ENCODE peak calls at places on chromosomes 1 and 21, in five cellular contexts. V, Y, E, B and J are unnamed samples.

GRCh38 chr1:17207966-17208418 is 3.1 kb downstream of the PADI1 start:
- DNase-seq in V (no peak), Y (peak; percentile 79), E (peak; percentile 60), B (peak; percentile 92), J (peak; percentile 75)

GRCh38 chr1:158203693-158204457 is 23.2 kb downstream of the CD1D start:
- DNase-seq in V (peak; percentile 76), Y (peak; percentile 82), E (peak; percentile 49), B (peak; percentile 72), J (peak; percentile 73)

GRCh38 chr1:5640845-5641244 is 351.4 kb downstream of the NPHP4 start:
- DNase-seq in V (peak; percentile 39), Y (no peak), E (peak; percentile 9), B (peak; percentile 10), J (no peak)

GRCh38 chr21:32423320-32423719 is 10.8 kb downstream of the EVA1C start:
- DNase-seq in V (no peak), Y (peak; percentile 88), E (no peak), B (peak; percentile 77), J (peak; percentile 95)

GRCh38 chr1:16013908-16014258 is 4.0 kb downstream of the HSPB7 start:
- DNase-seq in V (no peak), Y (no peak), E (no peak), B (no peak), J (no peak)

GRCh38 chr1:209527372-209527771 is 56.1 kb upstream of the CAMK1G start:
- DNase-seq in V (no peak), Y (no peak), E (no peak), B (peak; percentile 38), J (peak; percentile 74)

GRCh38 chr1:94643776-94644175 is 102.2 kb upstream of the F3 start:
- DNase-seq in V (no peak), Y (no peak), E (no peak), B (no peak), J (no peak)

GRCh38 chr1:44260792-44261474 is 47.7 kb downstream of the DMAP1 start:
- DNase-seq in V (peak; percentile 51), Y (no peak), E (no peak), B (no peak), J (no peak)

GRCh38 chr1:22671999-22672398 is 19.0 kb downstream of the C1QB start:
- DNase-seq in V (no peak), Y (no peak), E (no peak), B (no peak), J (no peak)

GRCh38 chr1:101431956-101432510 is 195.2 kb downstream of the S1PR1 start:
- DNase-seq in V (no peak), Y (no peak), E (peak; percentile 18), B (peak; percentile 3), J (no peak)

GRCh38 chr1:77283701-77284425 is 2.0 kb downstream of the AK5 start:
- DNase-seq in V (no peak), Y (no peak), E (no peak), B (no peak), J (no peak)

GRCh38 chr1:94081566-94082344 is 39.2 kb downstream of the ABCA4 start:
- DNase-seq in V (no peak), Y (peak; percentile 62), E (no peak), B (peak; percentile 98), J (peak; percentile 94)

GRCh38 chr1:208148380-208148779 is 95.8 kb downstream of the PLXNA2 start:
- DNase-seq in V (no peak), Y (no peak), E (no peak), B (no peak), J (no peak)

GRCh38 chr1:26496881-26497280 is 24.6 kb downstream of the HMGN2 start:
- DNase-seq in V (no peak), Y (peak; percentile 45), E (no peak), B (no peak), J (no peak)

GRCh38 chr21:35102488-35103407 is 53.6 kb upstream of the RUNX1 start:
- DNase-seq in V (no peak), Y (no peak), E (peak; percentile 1), B (no peak), J (no peak)
- H3K4me3 ChIP-seq in V (no peak overlapping the region), Y (no peak overlapping the region), E (no peak overlapping the region), B (no peak overlapping the region), J (no peak overlapping the region)

GRCh38 chr1:184974837-184975115 is 468 bp upstream of the NIBAN1 start:
- DNase-seq in V (no peak), Y (no peak), E (no peak), B (no peak), J (no peak)

GRCh38 chr1:184975208-184975875 is 1.0 kb upstream of the NIBAN1 start:
- DNase-seq in V (no peak), Y (no peak), E (no peak), B (no peak), J (no peak)

GRCh38 chr1:184973308-184974085 is 811 bp downstream of the NIBAN1 start:
- DNase-seq in V (peak; percentile 56), Y (peak; percentile 92), E (peak; percentile 87), B (peak; percentile 60), J (peak; percentile 64)

GRCh38 chr1:184972281-184973055 is 1.8 kb downstream of the NIBAN1 start:
- DNase-seq in V (no peak), Y (peak; percentile 72), E (no peak), B (peak; percentile 60), J (peak; percentile 79)

DNA sequence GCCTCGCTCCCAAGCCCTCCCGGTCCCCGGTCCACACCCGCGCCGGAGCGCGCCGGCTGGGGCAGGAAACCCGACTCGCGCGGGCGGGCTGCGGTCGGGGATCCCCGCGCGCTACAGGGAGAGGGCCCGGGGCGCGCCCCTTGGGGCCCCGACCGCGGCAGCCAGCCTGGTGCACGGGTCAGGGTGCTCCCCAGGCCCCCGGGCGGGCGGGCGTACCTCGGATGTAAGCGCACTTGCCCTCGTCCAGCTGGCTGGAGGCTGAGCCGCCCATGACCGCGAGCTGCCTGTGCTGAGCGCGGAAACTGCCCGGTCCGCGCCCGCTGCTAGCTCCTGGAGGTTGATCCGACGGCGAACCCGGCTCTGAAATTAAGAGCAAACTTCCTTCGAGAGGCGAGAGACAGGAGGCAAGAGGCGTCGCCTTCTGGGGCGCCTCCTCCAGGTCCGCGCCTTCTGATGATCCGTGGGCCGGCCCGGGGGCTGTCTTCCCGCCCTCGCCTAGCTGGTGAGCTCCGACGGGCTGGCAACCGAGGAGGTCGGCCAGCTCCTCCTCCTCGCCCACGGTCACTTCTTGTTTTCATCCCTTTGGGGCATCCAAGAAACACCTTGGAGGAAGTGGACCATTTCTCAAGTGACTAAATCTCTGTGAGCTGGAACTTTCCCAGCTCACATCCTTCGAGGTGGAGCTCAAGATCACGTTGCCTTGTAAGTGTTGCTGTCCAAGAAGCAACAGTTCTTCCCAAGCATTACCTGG is at the start of gene NIBAN1:
- DNase-seq in V (peak; percentile 54), Y (peak; percentile 66), E (peak; percentile 87), B (peak; percentile 67), J (peak; percentile 65)
- TF ChIP-seq CTCF in V (no peak), Y (no peak), E (no peak), B (no peak), J (no peak)

GRCh38 chr1:61053712-61054608 is 28.4 kb upstream of the NFIA start:
- DNase-seq in V (peak; percentile 49), Y (peak; percentile 22), E (no peak), B (no peak), J (no peak)
- H3K4me3 ChIP-seq in V (peak overlapping the region; percentile 14), Y (peak overlapping the region; percentile 48), E (peak overlapping the region; percentile 10), B (no peak overlapping the region), J (peak overlapping the region; percentile 31)

GRCh38 chr1:157166581-157166980 is 28.4 kb upstream of the ETV3 start:
- DNase-seq in V (no peak), Y (no peak), E (no peak), B (no peak), J (no peak)
- TF ChIP-seq CTCF in V (peak; percentile 12), Y (no peak), E (no peak), B (no peak), J (no peak)

GRCh38 chr1:41901551-41901950 is 17.2 kb downstream of the HIVEP3 start:
- DNase-seq in V (no peak), Y (no peak), E (no peak), B (no peak), J (no peak)
- H3K4me3 ChIP-seq in V (no peak overlapping the region), Y (no peak overlapping the region), E (no peak overlapping the region), B (no peak overlapping the region), J (no peak overlapping the region)